ENCODE peak calls at places on chromosomes 2 and 18, in seven cellular contexts. A, P, N, E, L, S and M are unnamed samples.

GRCh38 chr2:121530210-121530562 is 494 bp upstream of the RNU4ATAC start:
- DNase-seq in L (peak; percentile 66), N (no peak), P (peak; percentile 89), S (no peak), E (no peak), A (peak; percentile 25), M (peak; percentile 89)

GRCh38 chr2:65436169-65436824 is 3.9 kb upstream of the SPRED2 start:
- DNase-seq in N (peak; percentile 81), P (peak; percentile 90), L (peak; percentile 73), A (peak; percentile 55), S (peak; percentile 76), E (peak; percentile 87), M (peak; percentile 97)

GRCh38 chr18:28657836-28658410 is 481.0 kb upstream of the CDH2 start:
- DNase-seq in P (no peak), E (no peak), A (no peak), S (no peak), N (no peak), L (no peak), M (no peak)

GRCh38 chr2:101850450-101850849 is 141.3 kb upstream of the IL1R2 start:
- DNase-seq in L (no peak), A (no peak), E (no peak), N (no peak), P (no peak), S (no peak), M (no peak)

GRCh38 chr2:230774348-230774951 is 61.8 kb downstream of the CAB39 start:
- DNase-seq in L (no peak), P (no peak), A (no peak), N (no peak), E (no peak), S (no peak), M (no peak)

GRCh38 chr2:222318026-222318711 is 19.4 kb upstream of the PAX3 start:
- DNase-seq in E (peak; percentile 34), P (peak; percentile 26), N (peak; percentile 10), A (no peak), L (peak; percentile 85), S (peak; percentile 80), M (peak; percentile 62)

GRCh38 chr2:158097481-158097880 is 4.2 kb upstream of the UPP2 start:
- DNase-seq in L (no peak), E (no peak), N (no peak), A (no peak), S (no peak), P (no peak), M (no peak)

GRCh38 chr18:48312066-48312465 is 97.1 kb downstream of the ZBTB7C start:
- DNase-seq in E (no peak), L (no peak), N (no peak), S (peak; percentile 57), A (no peak), P (no peak), M (no peak)

GRCh38 chr2:62217980-62218379 is 22.1 kb downstream of the B3GNT2 start:
- DNase-seq in L (no peak), P (no peak), S (no peak), N (no peak), A (no peak), E (no peak), M (no peak)

GRCh38 chr18:58338961-58339722 is 289.7 kb downstream of the ALPK2 start:
- DNase-seq in P (no peak), L (no peak), N (no peak), E (no peak), A (no peak), S (no peak), M (no peak)

GRCh38 chr2:113876503-113877387 is 13.1 kb upstream of the ACTR3 start:
- DNase-seq in L (peak; percentile 92), S (peak; percentile 85), A (no peak), E (no peak), N (no peak), P (no peak), M (peak; percentile 37)

GRCh38 chr2:149169653-149170052 is 131.2 kb downstream of the LYPD6B start:
- DNase-seq in A (no peak), N (no peak), E (no peak), S (no peak), L (no peak), P (no peak), M (no peak)

GRCh38 chr2:43021791-43022500 is 204.5 kb downstream of the ZFP36L2 start:
- DNase-seq in E (peak; percentile 69), P (peak; percentile 46), L (no peak), N (peak; percentile 85), S (no peak), A (no peak), M (no peak)

GRCh38 chr2:75276093-75277055 is 77.1 kb upstream of the TACR1 start:
- DNase-seq in A (no peak), P (no peak), N (no peak), E (no peak), S (no peak), L (no peak), M (no peak)

GRCh38 chr2:28185881-28186280 is 206.8 kb upstream of the FOSL2 start:
- DNase-seq in A (no peak), N (no peak), L (no peak), S (no peak), E (no peak), P (no peak), M (no peak)

GRCh38 chr2:20103514-20103913 is 52.1 kb upstream of the LAPTM4A start:
- DNase-seq in E (no peak), L (peak; percentile 8), S (no peak), N (no peak), P (no peak), A (no peak), M (peak; percentile 44)

GRCh38 chr2:69973335-69973735 is 11.9 kb upstream of the ASPRV1 start:
- DNase-seq in N (no peak), L (no peak), S (no peak), A (no peak), E (no peak), P (no peak), M (no peak)

GRCh38 chr18:75128911-75129716 is 79.8 kb downstream of the PTGR3 start:
- DNase-seq in A (no peak), P (no peak), E (no peak), N (no peak), L (no peak), S (no peak), M (peak; percentile 17)

GRCh38 chr18:71020342-71021096 is 731.7 kb downstream of the SOCS6 start:
- DNase-seq in S (no peak), A (no peak), P (no peak), L (no peak), N (no peak), E (no peak), M (no peak)

GRCh38 chr2:14569294-14569693 is 63.2 kb upstream of the LRATD1 start:
- DNase-seq in N (no peak), P (no peak), E (no peak), A (no peak), L (no peak), S (no peak), M (no peak)